ENCODE peak calls at places on chromosomes 13 and 19, in ten cellular contexts. R, I, N, A, Y, F, T, M, P and S are unnamed samples.

GRCh38 chr13:78102121-78102677 is 183.6 kb upstream of the EDNRB start:
- DNase-seq in R (peak; percentile 62), I (no peak), N (peak; percentile 52), A (no peak), Y (peak; percentile 64), F (peak; percentile 59), T (no peak), M (peak; percentile 8), P (no peak), S (peak; percentile 62)

GRCh38 chr19:49767380-49767779 is 579 bp downstream of the AP2A1 start:
- DNase-seq in R (no peak), I (no peak), N (no peak), A (no peak), Y (no peak), F (no peak), T (no peak), M (no peak), P (no peak), S (no peak)

GRCh38 chr13:38814331-38814730 is 127.5 kb downstream of the FREM2 start:
- DNase-seq in R (no peak), I (no peak), N (no peak), A (no peak), Y (no peak), F (no peak), T (no peak), M (peak; percentile 58), P (no peak), S (no peak)

GRCh38 chr13:108195146-108195545 is 20.2 kb downstream of the LIG4 start:
- DNase-seq in R (no peak), I (no peak), N (peak; percentile 30), A (no peak), Y (no peak), F (no peak), T (no peak), M (no peak), P (no peak), S (no peak)

GRCh38 chr19:51513968-51514367 is 12.4 kb upstream of the SIGLEC12 start:
- DNase-seq in R (no peak), I (no peak), N (no peak), A (no peak), Y (no peak), F (no peak), T (no peak), M (no peak), P (no peak), S (no peak)

GRCh38 chr19:7986321-7987083 is 18.9 kb downstream of the ELAVL1 start:
- DNase-seq in R (no peak), I (no peak), N (peak; percentile 82), A (no peak), Y (no peak), F (no peak), T (no peak), M (no peak), P (no peak), S (no peak)

GRCh38 chr19:58054792-58055482 is 4.1 kb upstream of the ZNF135 start:
- DNase-seq in R (no peak), I (no peak), N (peak; percentile 2), A (no peak), Y (no peak), F (peak; percentile 68), T (no peak), M (peak; percentile 41), P (no peak), S (no peak)

GRCh38 chr13:23758783-23759527 is 130.2 kb downstream of the MIPEP start:
- DNase-seq in R (no peak), I (no peak), N (no peak), A (no peak), Y (no peak), F (no peak), T (no peak), M (no peak), P (no peak), S (no peak)

GRCh38 chr19:45824531-45825262 is 9.6 kb upstream of the RSPH6A start:
- DNase-seq in R (no peak), I (no peak), N (no peak), A (no peak), Y (no peak), F (no peak), T (no peak), M (no peak), P (no peak), S (no peak)

GRCh38 chr13:105616313-105617075 is 919.0 kb downstream of the EFNB2 start:
- DNase-seq in R (no peak), I (no peak), N (peak; percentile 5), A (no peak), Y (no peak), F (no peak), T (no peak), M (no peak), P (no peak), S (no peak)

GRCh38 chr13:83955011-83955410 is 72.7 kb upstream of the SLITRK1 start:
- DNase-seq in R (no peak), I (no peak), N (no peak), A (no peak), Y (no peak), F (no peak), T (no peak), M (no peak), P (no peak), S (no peak)

GRCh38 chr19:1736916-1737315 is 16.4 kb upstream of the ONECUT3 start:
- DNase-seq in R (no peak), I (no peak), N (no peak), A (no peak), Y (no peak), F (no peak), T (no peak), M (no peak), P (no peak), S (no peak)

GRCh38 chr19:1739960-1740629 is 13.2 kb upstream of the ONECUT3 start:
- DNase-seq in R (no peak), I (no peak), N (no peak), A (no peak), Y (no peak), F (no peak), T (no peak), M (no peak), P (no peak), S (no peak)

GRCh38 chr19:1734328-1734966 is 18.9 kb upstream of the ONECUT3 start:
- DNase-seq in R (no peak), I (no peak), N (no peak), A (no peak), Y (no peak), F (no peak), T (no peak), M (no peak), P (no peak), S (no peak)

GRCh38 chr19:1736280-1736679 is 17.0 kb upstream of the ONECUT3 start:
- DNase-seq in R (no peak), I (no peak), N (no peak), A (no peak), Y (no peak), F (no peak), T (no peak), M (no peak), P (no peak), S (no peak)
- H3K27me3 ChIP-seq in R (peaks cover 90% of the 10 kb centered on the region), I (peaks cover 24% of the 10 kb centered on the region), N (peaks cover 53% of the 10 kb centered on the region), A (no peaks in the 10 kb centered on the region), Y (peaks cover 41% of the 10 kb centered on the region), F (peaks cover 62% of the 10 kb centered on the region), T (no peaks in the 10 kb centered on the region), M (peaks cover 33% of the 10 kb centered on the region), P (peaks cover 3% of the 10 kb centered on the region), S (peaks cover 70% of the 10 kb centered on the region)

DNA sequence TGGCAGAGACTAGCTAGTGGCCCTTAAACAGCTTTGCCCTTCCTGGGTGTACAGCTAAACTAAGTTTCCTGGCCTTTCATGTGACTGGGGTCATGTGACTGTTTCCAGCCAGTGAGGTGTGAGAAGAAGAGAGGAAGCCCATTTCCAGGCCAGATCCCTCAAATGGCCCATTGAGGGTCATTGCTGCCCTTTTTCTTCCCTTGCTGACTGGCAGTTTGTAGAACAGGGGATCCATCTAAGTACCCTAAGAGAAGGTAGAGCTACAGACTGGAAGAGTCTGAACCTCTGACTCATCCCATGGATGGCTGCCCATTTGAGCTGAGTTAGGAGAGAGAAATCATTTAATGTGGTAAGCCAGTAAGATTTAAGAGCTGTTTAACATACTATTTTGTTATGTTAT is 2.8 kb downstream of the SWSAP1 start:
- DNase-seq in R (peak; percentile 43), I (no peak), N (peak; percentile 94), A (no peak), Y (peak; percentile 85), F (no peak), T (no peak), M (peak; percentile 26), P (no peak), S (peak; percentile 25)
- TF ChIP-seq POLR2A in R (no peak), I (no peak), N (no peak), A (no peak), Y (no peak), F (no peak), T (no peak), M (no peak), P (no peak), S (no peak)

DNA sequence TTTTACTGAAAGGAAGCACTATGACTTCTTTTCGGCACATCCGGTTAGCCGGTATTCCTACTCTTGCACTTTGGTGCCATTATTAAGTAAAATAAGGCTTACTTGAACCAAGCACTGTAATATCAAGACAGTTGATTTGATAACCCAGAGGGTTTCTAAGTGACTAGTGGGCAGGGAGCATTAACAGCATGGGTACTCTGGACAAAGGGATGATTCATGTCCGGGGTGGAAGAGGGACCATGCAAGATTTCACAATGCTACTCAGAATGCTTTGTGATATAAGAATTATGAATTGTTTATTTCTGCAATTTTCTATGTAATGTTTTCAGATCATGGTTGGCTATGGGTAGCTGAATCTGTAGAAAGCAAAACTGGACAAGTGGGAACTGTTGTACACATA is 282.1 kb downstream of the TDRD3 start:
- DNase-seq in R (no peak), I (no peak), N (no peak), A (no peak), Y (no peak), F (no peak), T (no peak), M (no peak), P (no peak), S (no peak)
- TF ChIP-seq CTCF in R (no peak), I (no peak), N (no peak), A (no peak), Y (no peak), F (no peak), T (no peak), M (no peak), P (no peak), S (no peak)

GRCh38 chr13:48586591-48587103 is 53.8 kb upstream of the RCBTB2 start:
- DNase-seq in R (no peak), I (no peak), N (peak; percentile 11), A (no peak), Y (peak; percentile 75), F (peak; percentile 75), T (no peak), M (peak; percentile 21), P (no peak), S (no peak)

GRCh38 chr13:48593551-48593950 is 60.2 kb upstream of the CYSLTR2 start:
- DNase-seq in R (no peak), I (no peak), N (no peak), A (no peak), Y (no peak), F (no peak), T (no peak), M (no peak), P (no peak), S (no peak)

GRCh38 chr13:48588120-48588519 is 55.2 kb upstream of the RCBTB2 start:
- DNase-seq in R (no peak), I (no peak), N (no peak), A (no peak), Y (no peak), F (no peak), T (no peak), M (no peak), P (no peak), S (no peak)

GRCh38 chr13:48591889-48592725 is 59.2 kb upstream of the RCBTB2 start:
- DNase-seq in R (no peak), I (no peak), N (no peak), A (no peak), Y (no peak), F (no peak), T (no peak), M (no peak), P (no peak), S (no peak)

GRCh38 chr13:48590141-48590863 is 57.4 kb upstream of the RCBTB2 start:
- DNase-seq in R (no peak), I (no peak), N (no peak), A (no peak), Y (no peak), F (no peak), T (no peak), M (no peak), P (no peak), S (no peak)
- H3K27me3 ChIP-seq in R (no peaks in the 10 kb centered on the region), I (no peaks in the 10 kb centered on the region), N (peaks cover 2% of the 10 kb centered on the region), A (no peaks in the 10 kb centered on the region), Y (no peaks in the 10 kb centered on the region), F (no peaks in the 10 kb centered on the region), T (no peaks in the 10 kb centered on the region), M (no peaks in the 10 kb centered on the region), P (no peaks in the 10 kb centered on the region), S (no peaks in the 10 kb centered on the region)